ENCODE peak calls at places on chromosomes 7 and 10, in six cellular contexts. T is CD8-positive, alpha-beta T cell; K is lower lobe of right lung; N is PC-3; I is NCI-H1105 treated with DMSO at 0.1 percent for 48 hours; L is CD4-positive, alpha-beta T cell. X is an unnamed sample.

GRCh38 chr7:31521336-31522010 is 7.6 kb downstream of the ITPRID1 start:
- DNase-seq in T (no peak), L (no peak), K (no peak), I (no peak), N (no peak), X (no peak)

GRCh38 chr7:150322114-150322832 is 882 bp upstream of the LRRC61 start:
- DNase-seq in I (peak), N (no peak), K (no peak), L (no peak), T (no peak), X (no peak)

GRCh38 chr7:101488826-101489572 is 126.3 kb downstream of the COL26A1 start:
- DNase-seq in I (no peak), N (peak), K (no peak), L (no peak), T (no peak), X (no peak)

GRCh38 chr7:106248616-106249015 is 36.2 kb downstream of the NAMPT start:
- DNase-seq in N (no peak), T (no peak), I (no peak), L (no peak), K (no peak), X (no peak)

GRCh38 chr7:2437537-2438148 is 34.2 kb downstream of the CHST12 start:
- DNase-seq in N (no peak), L (no peak), I (no peak), T (no peak), K (no peak), X (no peak)

GRCh38 chr7:2080069-2080405 is 152.7 kb downstream of the MAD1L1 start:
- DNase-seq in N (no peak), I (no peak), K (no peak), L (no peak), T (no peak), X (no peak)

GRCh38 chr10:27844223-27844622 is 98.6 kb upstream of the MKX start:
- DNase-seq in I (no peak), K (no peak), L (no peak), T (no peak), N (no peak), X (no peak)

GRCh38 chr10:12668634-12669033 is 319.3 kb downstream of the CAMK1D start:
- DNase-seq in T (no peak), I (no peak), K (no peak), L (no peak), N (no peak), X (no peak)

GRCh38 chr10:103493911-103494877 is 689 bp downstream of the NEURL1 start:
- DNase-seq in I (peak), K (no peak), N (no peak), L (peak), T (no peak), X (no peak)

GRCh38 chr10:47049906-47050305 is 138.7 kb downstream of the PTPN20 start:
- DNase-seq in K (no peak), N (no peak), I (no peak), T (no peak), L (peak), X (no peak)

GRCh38 chr10:91381562-91381923 is 28.6 kb upstream of the HECTD2 start:
- DNase-seq in L (no peak), I (no peak), K (no peak), T (no peak), N (no peak), X (no peak)

GRCh38 chr7:97064972-97065587 is 40.4 kb upstream of the DLX5 start:
- DNase-seq in K (no peak), I (peak), L (no peak), N (peak), T (no peak), X (no peak)

GRCh38 chr10:119413738-119414611 is 128.5 kb downstream of the RGS10 start:
- DNase-seq in I (no peak), K (no peak), N (no peak), L (no peak), T (no peak), X (no peak)

GRCh38 chr10:42975558-42976352 is 101.1 kb upstream of the RET start:
- DNase-seq in K (no peak), N (peak), I (no peak), L (no peak), T (no peak), X (no peak)

GRCh38 chr7:44045226-44046014 is 918 bp downstream of the DBNL start:
- DNase-seq in K (no peak), T (no peak), L (no peak), N (no peak), I (no peak), X (no peak)

GRCh38 chr7:136857573-136857972 is 10.9 kb upstream of the CHRM2 start:
- DNase-seq in T (no peak), L (no peak), I (no peak), K (no peak), N (peak), X (no peak)

GRCh38 chr10:22682237-22683192 is 31.9 kb downstream of the PIP4K2A start:
- DNase-seq in L (peak), N (peak), I (no peak), K (peak), T (peak), X (peak)

GRCh38 chr7:69953319-69954067 is 355.2 kb downstream of the AUTS2 start:
- DNase-seq in K (no peak), I (no peak), N (no peak), L (no peak), T (no peak), X (peak)